ENCODE peak calls at places on chromosome 11, in seven cellular contexts. Z is lower lobe of right lung, B is MCF 10A, V is thoracic aorta, F is B cell, Q is WERI-Rb-1, U is progenitor cell of endocrine pancreas. J is an unnamed sample.

GRCh38 chr11:83441171-83441570 is 155.0 kb upstream of the CCDC90B start:
- DNase-seq in Z (no peak), B (no peak), V (no peak), F (no peak), Q (peak), U (no peak), J (no peak)

GRCh38 chr11:7353100-7353499 is 101.4 kb downstream of the SYT9 start:
- DNase-seq in Z (peak), B (peak), V (no peak), F (peak), Q (peak), U (no peak), J (peak)

GRCh38 chr11:27722117-27722844 is 22.0 kb upstream of the BDNF start:
- DNase-seq in Z (no peak), B (no peak), V (no peak), F (peak), Q (peak), U (no peak), J (peak)

GRCh38 chr11:119223856-119224255 is 17.7 kb downstream of the CBL start:
- DNase-seq in Z (no peak), B (no peak), V (no peak), F (no peak), Q (no peak), U (no peak), J (no peak)

GRCh38 chr11:134743809-134744195 is 331.8 kb upstream of the B3GAT1 start:
- DNase-seq in Z (no peak), B (no peak), V (no peak), F (no peak), Q (no peak), U (no peak), J (no peak)

GRCh38 chr11:44271286-44271685 is 38.7 kb downstream of the ALX4 start:
- DNase-seq in Z (no peak), B (no peak), V (no peak), F (no peak), Q (no peak), U (no peak), J (no peak)

GRCh38 chr11:120336641-120337132 is 474 bp downstream of the ARHGEF12 start:
- DNase-seq in Z (peak), B (peak), V (no peak), F (no peak), Q (peak), U (no peak), J (no peak)

GRCh38 chr11:96622026-96622634 is 232.3 kb downstream of the JRKL start:
- DNase-seq in Z (no peak), B (peak), V (no peak), F (no peak), Q (no peak), U (no peak), J (no peak)

GRCh38 chr11:56841210-56841810 is 92.8 kb upstream of the OR9G4 start:
- DNase-seq in Z (no peak), B (peak), V (no peak), F (no peak), Q (peak), U (peak), J (peak)

GRCh38 chr11:94639901-94640721 is 72.9 kb downstream of the PIWIL4 start:
- DNase-seq in Z (peak), B (no peak), V (no peak), F (no peak), Q (no peak), U (no peak), J (no peak)

GRCh38 chr11:84212467-84213390 is 926.6 kb upstream of the CCDC90B start:
- DNase-seq in Z (no peak), B (no peak), V (no peak), F (no peak), Q (no peak), U (no peak), J (no peak)

GRCh38 chr11:86117706-86118050 is 48.8 kb upstream of the PICALM start:
- DNase-seq in Z (no peak), B (no peak), V (no peak), F (no peak), Q (no peak), U (no peak), J (no peak)

GRCh38 chr11:45933846-45934579 is 11.6 kb downstream of the LARGE2 start:
- DNase-seq in Z (no peak), B (no peak), V (no peak), F (peak), Q (no peak), U (no peak), J (no peak)

GRCh38 chr11:78809931-78810481 is 235.3 kb upstream of the NARS2 start:
- DNase-seq in Z (no peak), B (no peak), V (no peak), F (no peak), Q (no peak), U (no peak), J (no peak)

GRCh38 chr11:66419825-66420224 is 1.0 kb upstream of the NPAS4 start:
- DNase-seq in Z (no peak), B (no peak), V (no peak), F (no peak), Q (peak), U (no peak), J (no peak)

GRCh38 chr11:94781822-94782221 is 13.7 kb downstream of the AMOTL1 start:
- DNase-seq in Z (no peak), B (no peak), V (no peak), F (no peak), Q (no peak), U (no peak), J (no peak)

GRCh38 chr11:6498544-6498943 is 1.5 kb downstream of the DNHD1 start:
- DNase-seq in Z (no peak), B (no peak), V (no peak), F (no peak), Q (no peak), U (no peak), J (no peak)

GRCh38 chr11:12719221-12719620 is 45.0 kb downstream of the TEAD1 start:
- DNase-seq in Z (no peak), B (no peak), V (no peak), F (no peak), Q (no peak), U (no peak), J (no peak)

GRCh38 chr11:46421257-46421880 is 29.8 kb upstream of the CHRM4 start:
- DNase-seq in Z (no peak), B (no peak), V (no peak), F (no peak), Q (peak), U (no peak), J (no peak)

GRCh38 chr11:72352859-72353551 is 81.3 kb downstream of the CLPB start:
- DNase-seq in Z (no peak), B (no peak), V (no peak), F (no peak), Q (peak), U (no peak), J (peak)

GRCh38 chr11:78365381-78365792 is 52.2 kb downstream of the GAB2 start:
- DNase-seq in Z (peak), B (peak), V (no peak), F (no peak), Q (no peak), U (peak), J (no peak)

GRCh38 chr11:116687458-116688201 is 85.2 kb downstream of the BUD13 start:
- DNase-seq in Z (no peak), B (no peak), V (no peak), F (no peak), Q (peak), U (no peak), J (no peak)

GRCh38 chr11:65315204-65315865 is 669 bp downstream of the CDC42EP2 start:
- DNase-seq in Z (peak), B (peak), V (no peak), F (peak), Q (peak), U (peak), J (peak)

GRCh38 chr11:83044958-83045712 is 26.6 kb downstream of the RAB30 start:
- DNase-seq in Z (no peak), B (peak), V (no peak), F (no peak), Q (no peak), U (no peak), J (peak)

GRCh38 chr11:102244681-102245409 is 72.4 kb upstream of the BIRC3 start:
- DNase-seq in Z (no peak), B (peak), V (no peak), F (no peak), Q (no peak), U (no peak), J (no peak)

GRCh38 chr11:106397787-106398355 is 320.4 kb downstream of the AASDHPPT start:
- DNase-seq in Z (no peak), B (no peak), V (no peak), F (no peak), Q (peak), U (no peak), J (no peak)

GRCh38 chr11:13229675-13230359 is 47.8 kb upstream of the BMAL1 start:
- DNase-seq in Z (no peak), B (no peak), V (no peak), F (no peak), Q (no peak), U (no peak), J (no peak)

GRCh38 chr11:110367571-110367970 is 62.2 kb upstream of the FDX1 start:
- DNase-seq in Z (no peak), B (no peak), V (no peak), F (no peak), Q (no peak), U (no peak), J (no peak)
- TF ChIP-seq CTCF in Z (no peak), B (peak), V (no peak), F (peak), Q (no peak), U (no peak), J (peak)

GRCh38 chr11:31236052-31236652 is 133.4 kb downstream of the DCDC1 start:
- DNase-seq in Z (no peak), B (peak), V (no peak), F (no peak), Q (no peak), U (no peak), J (no peak)

GRCh38 chr11:31237819-31238771 is 131.4 kb downstream of the DCDC1 start:
- DNase-seq in Z (no peak), B (peak), V (no peak), F (no peak), Q (no peak), U (no peak), J (no peak)

DNA sequence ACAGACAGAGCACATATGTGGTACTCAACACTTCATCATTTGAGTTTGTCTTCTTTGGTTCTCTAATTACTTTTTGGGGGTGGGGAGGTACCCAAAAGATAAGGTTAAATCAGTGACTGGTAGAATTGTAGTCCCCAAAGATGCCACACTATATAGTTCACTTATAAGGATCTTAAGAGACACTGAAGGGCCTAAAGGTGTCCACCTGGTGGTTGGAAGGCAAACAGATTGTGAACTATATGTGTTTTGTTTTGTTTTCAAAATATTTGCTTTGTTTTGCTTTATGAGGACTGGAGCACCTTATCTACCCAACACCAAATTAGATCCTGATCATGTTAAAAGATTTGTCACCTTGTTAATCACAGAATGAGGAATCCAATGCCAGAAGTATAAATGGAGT is 136.1 kb downstream of the DCDC1 start:
- DNase-seq in Z (no peak), B (peak), V (no peak), F (no peak), Q (no peak), U (no peak), J (no peak)
- TF ChIP-seq CTCF in Z (no peak), B (peak), V (no peak), F (no peak), Q (peak), U (peak), J (peak)

GRCh38 chr11:68753300-68753699 is 2.0 kb upstream of the TESMIN start:
- DNase-seq in Z (no peak), B (no peak), V (no peak), F (no peak), Q (peak), U (no peak), J (no peak)
- TF ChIP-seq CTCF in Z (no peak), B (no peak), V (no peak), F (no peak), Q (peak), U (no peak), J (no peak)

DNA sequence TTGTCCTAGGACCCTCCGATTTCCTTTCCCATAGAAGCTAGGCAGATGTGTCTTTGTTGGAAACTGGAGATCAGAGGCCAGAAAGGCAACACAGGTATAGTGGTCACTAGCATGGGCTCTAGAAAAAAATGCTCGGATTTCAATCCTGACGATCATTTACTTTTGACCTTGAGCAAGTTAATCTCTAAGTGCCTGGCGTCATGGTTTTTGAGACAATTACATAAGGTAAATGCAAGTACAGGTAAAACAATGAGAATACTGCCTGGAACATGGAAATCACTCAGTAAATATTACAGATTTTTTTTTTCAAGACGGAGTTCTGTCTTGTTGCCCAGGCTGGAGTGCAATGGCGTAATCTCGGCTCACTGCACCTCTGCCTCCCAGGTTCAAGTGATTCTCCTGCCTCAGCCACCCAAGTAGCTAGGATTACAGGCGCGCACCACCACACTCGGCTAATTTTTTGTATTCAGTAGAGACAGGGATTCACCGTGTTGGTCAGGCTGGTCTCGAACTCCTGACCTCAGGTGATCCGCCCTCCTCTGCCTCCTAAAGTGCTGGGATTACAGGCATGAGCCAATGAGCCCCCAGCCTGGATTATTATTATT is 1.1 kb upstream of the DENND5A start:
- DNase-seq in Z (no peak), B (no peak), V (no peak), F (no peak), Q (no peak), U (no peak), J (no peak)
- TF ChIP-seq CTCF in Z (no peak), B (no peak), V (no peak), F (no peak), Q (no peak), U (no peak), J (no peak)

GRCh38 chr11:2088746-2089535 is 50.2 kb downstream of the IGF2 start:
- DNase-seq in Z (peak), B (no peak), V (no peak), F (no peak), Q (no peak), U (no peak), J (no peak)
- TF ChIP-seq CTCF in Z (no peak), B (no peak), V (no peak), F (no peak), Q (peak), U (peak), J (no peak)